ENCODE peak calls at places on chromosomes 4 and X, in five cellular contexts. D is HCT116, X is spleen, U is tibial artery, H is MM.1S. W is an unnamed sample.

GRCh38 chr4:4862665-4863482 is 3.4 kb downstream of the MSX1 start:
- DNase-seq in X (peak; percentile 70), D (no peak), H (no peak), U (no peak), W (no peak)

GRCh38 chr4:30802622-30803323 is 82.6 kb downstream of the PCDH7 start:
- DNase-seq in U (no peak), D (peak; percentile 88), H (no peak), X (no peak), W (peak; percentile 42)

GRCh38 chr4:25827373-25827772 is 35.4 kb downstream of the SEL1L3 start:
- DNase-seq in X (no peak), H (no peak), U (peak; percentile 55), D (no peak), W (no peak)

GRCh38 chr4:6560416-6561172 is 14.4 kb upstream of the MAN2B2 start:
- DNase-seq in H (no peak), X (no peak), D (no peak), U (no peak), W (no peak)

GRCh38 chr4:81194286-81194685 is 20.7 kb downstream of the PRKG2 start:
- DNase-seq in U (no peak), D (no peak), H (no peak), X (no peak), W (no peak)

GRCh38 chrX:809081-809480 is 178.5 kb downstream of the SHOX start:
- DNase-seq in U (no peak), D (no peak), X (no peak), H (no peak), W (no peak)

GRCh38 chrX:107738768-107739167 is 36.8 kb downstream of the TSC22D3 start:
- DNase-seq in X (peak; percentile 68), H (no peak), D (no peak), U (no peak), W (no peak)

GRCh38 chr4:161916010-161916409 is 247.8 kb downstream of the FSTL5 start:
- DNase-seq in H (no peak), U (no peak), D (no peak), X (no peak), W (no peak)

GRCh38 chr4:78610546-78611214 is 59.1 kb downstream of the ANXA3 start:
- DNase-seq in U (no peak), X (no peak), H (peak; percentile 74), D (no peak), W (no peak)

GRCh38 chrX:1597345-1598020 is 6.1 kb downstream of the AKAP17A start:
- DNase-seq in H (no peak), U (no peak), X (peak; percentile 69), D (no peak), W (peak; percentile 72)

GRCh38 chr4:533318-534100 is 34.5 kb downstream of the PIGG start:
- DNase-seq in D (no peak), U (no peak), H (no peak), X (peak; percentile 68), W (no peak)
- H3K36me3 ChIP-seq in D (peaks cover 13% of the 10 kb centered on the region), U (peaks cover 96% of the 10 kb centered on the region), H (no peaks in the 10 kb centered on the region), X (peaks cover 100% of the 10 kb centered on the region), W (no peaks in the 10 kb centered on the region)

DNA sequence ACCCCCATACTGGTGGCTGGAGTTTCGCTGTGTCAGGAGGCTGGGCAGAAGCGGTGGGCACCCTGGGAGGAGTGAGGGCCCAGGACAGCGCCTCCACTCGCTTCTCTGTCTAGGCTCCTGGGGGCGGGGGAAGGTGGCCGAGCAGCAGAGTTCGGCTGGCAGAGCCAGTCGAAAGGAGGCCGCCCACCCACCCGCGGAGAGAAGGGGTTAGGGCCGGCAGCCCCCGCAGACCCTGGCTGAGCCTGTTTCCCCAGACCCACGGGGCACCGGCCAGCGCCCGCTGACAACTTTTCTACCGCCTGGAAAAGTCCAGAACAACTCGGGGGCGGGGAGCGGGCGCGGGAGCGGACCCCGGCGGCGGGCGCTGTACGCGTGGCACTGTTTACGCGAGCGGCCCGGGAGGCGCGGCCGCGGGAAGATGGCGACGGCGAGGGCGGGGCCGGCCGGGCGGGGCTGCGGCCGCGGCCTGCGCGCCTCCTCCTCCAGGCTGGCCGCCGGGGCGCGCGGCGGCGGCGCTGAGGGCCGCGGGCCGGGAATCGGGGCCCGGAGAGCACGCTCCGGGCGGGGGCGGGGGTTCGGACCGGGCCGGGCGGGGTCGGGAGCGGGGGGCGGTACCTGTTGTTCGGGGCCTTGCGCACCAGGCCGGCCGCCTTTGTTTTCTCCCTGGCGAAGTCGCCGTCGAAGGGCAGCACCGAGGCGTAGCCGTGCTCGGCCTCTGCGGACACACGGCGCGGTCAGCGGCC is 628 bp downstream of the MXD4 start:
- DNase-seq in H (peak; percentile 61), U (peak; percentile 36), X (peak; percentile 94), D (no peak), W (peak; percentile 89)
- H3K4me1 ChIP-seq in H (peaks cover 25% of the 10 kb centered on the region), U (peaks cover 3% of the 10 kb centered on the region), X (peaks cover 48% of the 10 kb centered on the region), D (peaks cover 9% of the 10 kb centered on the region), W (no peaks in the 10 kb centered on the region)

GRCh38 chr4:113406723-113407016 is 354.9 kb downstream of the CAMK2D start:
- DNase-seq in X (no peak), H (peak; percentile 56), U (no peak), D (no peak), W (no peak)
- H3K27ac ChIP-seq in X (no peak overlapping the region), H (no peak overlapping the region), U (no peak overlapping the region), D (no peak overlapping the region), W (no peak overlapping the region)

GRCh38 chrX:24828600-24828999 is 134.9 kb downstream of the POLA1 start:
- DNase-seq in U (no peak), H (no peak), D (no peak), X (no peak), W (no peak)
- H3K36me3 ChIP-seq in U (peaks cover 8% of the 10 kb centered on the region), H (no peaks in the 10 kb centered on the region), D (no peaks in the 10 kb centered on the region), X (peaks cover 45% of the 10 kb centered on the region), W (no peaks in the 10 kb centered on the region)

GRCh38 chr4:152486414-152487389 is 49.2 kb downstream of the FBXW7 start:
- DNase-seq in X (no peak), H (no peak), D (no peak), U (no peak), W (no peak)
- H3K4me1 ChIP-seq in X (no peaks in the 10 kb centered on the region), H (no peaks in the 10 kb centered on the region), D (no peaks in the 10 kb centered on the region), U (no peaks in the 10 kb centered on the region), W (peaks cover 2% of the 10 kb centered on the region)

DNA sequence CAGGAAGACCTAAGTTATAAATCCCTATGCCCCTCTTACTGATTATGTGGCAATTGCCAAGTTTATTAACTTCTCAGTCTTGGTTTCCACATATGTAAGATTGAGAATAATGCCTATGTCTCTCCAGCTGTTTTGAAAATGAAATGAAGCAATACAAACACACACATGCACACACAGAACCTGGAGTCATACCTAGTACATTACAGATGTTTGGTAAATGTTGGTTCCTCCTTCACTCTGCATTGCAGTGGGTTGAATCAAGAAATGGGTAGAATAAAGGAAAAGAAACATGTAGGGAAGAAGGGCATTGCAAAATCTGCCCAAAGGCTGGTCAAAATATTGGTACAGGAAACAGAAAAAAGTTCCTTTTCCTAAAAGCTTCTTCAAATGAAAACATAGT is 309.9 kb upstream of the EMCN start:
- DNase-seq in H (no peak), U (no peak), D (no peak), X (no peak), W (no peak)
- H3K27ac ChIP-seq in H (no peak overlapping the region), U (no peak overlapping the region), D (no peak overlapping the region), X (no peak overlapping the region), W (no peak overlapping the region)

GRCh38 chr4:139514382-139515059 is 41.5 kb downstream of the SETD7 start:
- DNase-seq in D (no peak), X (no peak), U (no peak), H (no peak), W (no peak)

GRCh38 chr4:139508581-139509237 is 47.3 kb downstream of the SETD7 start:
- DNase-seq in H (no peak), X (no peak), U (no peak), D (no peak), W (no peak)

GRCh38 chr4:139511320-139511719 is 44.7 kb downstream of the SETD7 start:
- DNase-seq in U (no peak), D (no peak), H (no peak), X (no peak), W (no peak)

GRCh38 chr4:139506774-139507173 is 49.2 kb downstream of the SETD7 start:
- DNase-seq in X (no peak), H (no peak), D (no peak), U (no peak), W (no peak)

GRCh38 chr4:139509727-139510410 is 46.1 kb downstream of the SETD7 start:
- DNase-seq in U (no peak), D (no peak), X (no peak), H (no peak), W (no peak)
- H3K36me3 ChIP-seq in U (peaks cover 87% of the 10 kb centered on the region), D (peaks cover 8% of the 10 kb centered on the region), X (peaks cover 90% of the 10 kb centered on the region), H (no peaks in the 10 kb centered on the region), W (peaks cover 11% of the 10 kb centered on the region)

DNA sequence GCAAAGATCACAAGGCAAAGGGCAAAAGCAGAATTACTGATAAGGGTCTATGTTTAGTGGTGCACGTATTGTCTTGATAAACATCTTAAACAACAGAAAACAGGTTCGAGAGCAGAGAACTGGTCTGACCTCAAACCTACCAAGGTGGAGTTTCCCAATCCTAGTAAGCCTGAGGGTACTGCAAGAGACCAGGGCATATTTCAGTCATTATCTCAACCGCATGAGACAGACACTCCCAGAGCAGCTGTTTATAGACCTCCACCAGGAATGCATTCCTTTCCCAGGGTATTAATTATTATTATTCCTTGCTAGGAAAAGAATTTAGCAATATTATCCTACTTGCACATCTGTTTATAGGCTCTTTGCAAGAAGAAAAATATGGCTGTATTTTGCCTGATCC is 51.5 kb downstream of the NPNT start:
- DNase-seq in H (no peak), X (no peak), D (no peak), U (no peak), W (no peak)
- H3K4me1 ChIP-seq in H (no peaks in the 10 kb centered on the region), X (no peaks in the 10 kb centered on the region), D (no peaks in the 10 kb centered on the region), U (no peaks in the 10 kb centered on the region), W (no peaks in the 10 kb centered on the region)

GRCh38 chrX:28189011-28189410 is 207.8 kb upstream of the DCAF8L1 start:
- DNase-seq in H (no peak), U (no peak), X (no peak), D (peak; percentile 51), W (no peak)
- H3K27ac ChIP-seq in H (no peak overlapping the region), U (no peak overlapping the region), X (no peak overlapping the region), D (no peak overlapping the region), W (no peak overlapping the region)